ENCODE peak calls at places on chromosomes 2 and 18, in nine cellular contexts. R is heart left ventricle, L is GM12892, T is AG08396, F is GM06990, Z is aorta, J is BJ, S is hepatocyte, A is NCI-H446 treated with DMSO at 0.1 percent for 48 hours. Y is an unnamed sample.

GRCh38 chr18:48408727-48409590 is at the start of gene ZBTB7C:
- DNase-seq in S (peak), T (peak), J (no peak), F (peak), A (no peak), Z (peak), R (no peak), L (peak), Y (peak)

GRCh38 chr2:192201116-192201515 is 6.4 kb upstream of the TMEFF2 start:
- DNase-seq in S (no peak), J (no peak), T (no peak), R (no peak), L (no peak), F (no peak), A (no peak), Z (no peak), Y (no peak)

GRCh38 chr2:111157071-111157661 is 36.5 kb downstream of the BCL2L11 start:
- DNase-seq in J (no peak), T (no peak), F (peak), A (no peak), L (no peak), S (no peak), R (no peak), Z (no peak), Y (no peak)

GRCh38 chr18:8084160-8084559 is 517.0 kb downstream of the PTPRM start:
- DNase-seq in S (peak), F (no peak), R (peak), L (no peak), T (peak), Z (no peak), J (no peak), A (no peak), Y (no peak)

GRCh38 chr2:199668648-199669047 is 182.3 kb downstream of the FTCDNL1 start:
- DNase-seq in S (no peak), J (no peak), Z (no peak), L (no peak), R (no peak), F (no peak), A (no peak), T (no peak), Y (no peak)

GRCh38 chr2:127226520-127227263 is 6.6 kb upstream of the CYP27C1 start:
- DNase-seq in R (no peak), L (no peak), F (peak), S (peak), A (no peak), J (peak), T (peak), Z (peak), Y (no peak)

GRCh38 chr2:231568785-231569435 is 23.8 kb upstream of the TEX44 start:
- DNase-seq in Z (no peak), T (no peak), F (no peak), L (no peak), A (no peak), R (no peak), J (no peak), S (no peak), Y (no peak)

GRCh38 chr2:73896362-73897239 is 3.8 kb downstream of the ACTG2 start:
- DNase-seq in S (no peak), J (peak), T (peak), L (no peak), F (no peak), Z (peak), R (no peak), A (no peak), Y (no peak)

GRCh38 chr2:96913398-96914202 is 43.7 kb upstream of the SEMA4C start:
- DNase-seq in J (no peak), F (no peak), T (no peak), Z (no peak), R (peak), L (no peak), A (no peak), S (no peak), Y (no peak)

GRCh38 chr2:45823723-45824206 is 172.3 kb downstream of the PRKCE start:
- DNase-seq in A (peak), F (no peak), R (peak), Z (peak), L (no peak), S (no peak), T (no peak), J (no peak), Y (peak)

GRCh38 chr2:170587937-170588336 is 127.2 kb upstream of the SP5 start:
- DNase-seq in S (no peak), A (no peak), T (no peak), Z (no peak), F (no peak), R (no peak), J (no peak), L (no peak), Y (no peak)

GRCh38 chr2:218008060-218009040 is 5.6 kb upstream of the TNS1 start:
- DNase-seq in F (no peak), S (no peak), Z (no peak), T (peak), A (no peak), J (no peak), R (no peak), L (no peak), Y (no peak)

GRCh38 chr18:58639751-58640427 is 11.0 kb upstream of the ALPK2 start:
- DNase-seq in J (peak), S (no peak), A (no peak), F (no peak), L (no peak), R (no peak), T (peak), Z (no peak), Y (no peak)

GRCh38 chr2:29228276-29228675 is 113.1 kb downstream of the CLIP4 start:
- DNase-seq in A (no peak), S (no peak), J (no peak), Z (no peak), F (no peak), T (no peak), R (no peak), L (no peak), Y (no peak)

GRCh38 chr2:85457877-85458316 is 39.4 kb downstream of the SH2D6 start:
- DNase-seq in S (no peak), F (no peak), R (no peak), L (no peak), J (no peak), A (no peak), T (no peak), Z (no peak), Y (no peak)

GRCh38 chr2:210635257-210635656 is 78.9 kb downstream of the CPS1 start:
- DNase-seq in Z (no peak), A (no peak), J (no peak), S (no peak), L (no peak), F (no peak), R (no peak), T (no peak), Y (no peak)

GRCh38 chr18:48929951-48930713 is 20.6 kb downstream of the SMAD7 start:
- DNase-seq in F (no peak), A (no peak), T (peak), Z (no peak), J (peak), L (no peak), R (no peak), S (peak), Y (no peak)

GRCh38 chr2:163210430-163210918 is 371.9 kb upstream of the KCNH7 start:
- DNase-seq in S (no peak), Z (no peak), R (no peak), T (peak), F (no peak), A (no peak), J (peak), L (no peak), Y (no peak)

GRCh38 chr2:239055756-239056493 is 208.0 kb downstream of the TWIST2 start:
- DNase-seq in F (no peak), L (no peak), A (no peak), S (no peak), R (peak), J (no peak), Z (no peak), T (no peak), Y (no peak)

GRCh38 chr2:200310545-200310971 is 4.1 kb downstream of the SPATS2L start:
- DNase-seq in L (no peak), F (no peak), J (no peak), R (no peak), A (no peak), S (no peak), Z (no peak), T (peak), Y (no peak)

GRCh38 chr2:120601566-120601965 is 134.1 kb upstream of the GLI2 start:
- DNase-seq in J (no peak), L (no peak), Z (peak), S (no peak), F (no peak), T (no peak), A (no peak), R (no peak), Y (peak)

GRCh38 chr2:11774600-11774999 is 28.2 kb downstream of the LPIN1 start:
- DNase-seq in F (no peak), Z (no peak), J (no peak), T (no peak), L (no peak), A (no peak), S (no peak), R (peak), Y (no peak)

GRCh38 chr2:201971516-201972228 is 62.0 kb upstream of the FZD7 start:
- DNase-seq in J (no peak), A (peak), R (peak), S (no peak), L (no peak), F (no peak), Z (no peak), T (peak), Y (no peak)